ENCODE peak calls at places on chromosomes 3 and 15, in four cellular contexts. T, B, L and G are unnamed samples.

GRCh38 chr3:189210251-189210770 is 38.5 kb downstream of the TPRG1 start:
- DNase-seq in L (no peak), B (no peak), T (no peak), G (no peak)

GRCh38 chr15:100081454-100081853 is 260.3 kb downstream of the ADAMTS17 start:
- DNase-seq in T (no peak), L (no peak), B (no peak), G (no peak)

GRCh38 chr15:96355561-96356129 is 25.1 kb downstream of the NR2F2 start:
- DNase-seq in L (no peak), B (no peak), T (no peak), G (no peak)

GRCh38 chr15:78203346-78204225 is 30.8 kb downstream of the ACSBG1 start:
- DNase-seq in L (no peak), T (no peak), B (no peak), G (no peak)

GRCh38 chr15:73467758-73468157 is 24.8 kb downstream of the REC114 start:
- DNase-seq in L (no peak), T (no peak), B (no peak), G (no peak)

GRCh38 chr3:47650294-47650693 is 71.6 kb upstream of the CSPG5 start:
- DNase-seq in T (no peak), L (no peak), B (no peak), G (no peak)

GRCh38 chr3:71430941-71431552 is 152.5 kb downstream of the FOXP1 start:
- DNase-seq in L (no peak), T (no peak), B (no peak), G (no peak)

GRCh38 chr3:12405432-12406272 is 78.6 kb upstream of the TSEN2 start:
- DNase-seq in B (no peak), L (peak), T (no peak), G (no peak)

GRCh38 chr3:127484601-127485388 is 105.7 kb downstream of the TPRA1 start:
- DNase-seq in T (no peak), B (no peak), L (no peak), G (no peak)

GRCh38 chr3:129626744-129627349 is 20.4 kb upstream of the PLXND1 start:
- DNase-seq in L (peak), B (no peak), T (peak), G (peak)

GRCh38 chr3:128190501-128190900 is 37.2 kb downstream of the EEFSEC start:
- DNase-seq in B (no peak), T (no peak), L (no peak), G (no peak)

GRCh38 chr3:55826731-55827496 is 339.8 kb upstream of the WNT5A start:
- DNase-seq in L (no peak), T (no peak), B (no peak), G (no peak)

GRCh38 chr3:197750396-197750831 is 731 bp downstream of the FYTTD1 start:
- DNase-seq in B (no peak), L (no peak), T (peak), G (peak)

GRCh38 chr3:57006048-57006709 is 54.3 kb upstream of the SPATA12 start:
- DNase-seq in L (no peak), B (no peak), T (no peak), G (no peak)

GRCh38 chr15:70741107-70741511 is 22.2 kb downstream of the UACA start:
- DNase-seq in B (peak), T (no peak), L (peak), G (no peak)

GRCh38 chr3:1734494-1735122 is 364.1 kb upstream of the CNTN4 start:
- DNase-seq in L (no peak), T (no peak), B (no peak), G (no peak)
- TF ChIP-seq CTCF in L (no peak), T (no peak), B (no peak), G (no peak)

DNA sequence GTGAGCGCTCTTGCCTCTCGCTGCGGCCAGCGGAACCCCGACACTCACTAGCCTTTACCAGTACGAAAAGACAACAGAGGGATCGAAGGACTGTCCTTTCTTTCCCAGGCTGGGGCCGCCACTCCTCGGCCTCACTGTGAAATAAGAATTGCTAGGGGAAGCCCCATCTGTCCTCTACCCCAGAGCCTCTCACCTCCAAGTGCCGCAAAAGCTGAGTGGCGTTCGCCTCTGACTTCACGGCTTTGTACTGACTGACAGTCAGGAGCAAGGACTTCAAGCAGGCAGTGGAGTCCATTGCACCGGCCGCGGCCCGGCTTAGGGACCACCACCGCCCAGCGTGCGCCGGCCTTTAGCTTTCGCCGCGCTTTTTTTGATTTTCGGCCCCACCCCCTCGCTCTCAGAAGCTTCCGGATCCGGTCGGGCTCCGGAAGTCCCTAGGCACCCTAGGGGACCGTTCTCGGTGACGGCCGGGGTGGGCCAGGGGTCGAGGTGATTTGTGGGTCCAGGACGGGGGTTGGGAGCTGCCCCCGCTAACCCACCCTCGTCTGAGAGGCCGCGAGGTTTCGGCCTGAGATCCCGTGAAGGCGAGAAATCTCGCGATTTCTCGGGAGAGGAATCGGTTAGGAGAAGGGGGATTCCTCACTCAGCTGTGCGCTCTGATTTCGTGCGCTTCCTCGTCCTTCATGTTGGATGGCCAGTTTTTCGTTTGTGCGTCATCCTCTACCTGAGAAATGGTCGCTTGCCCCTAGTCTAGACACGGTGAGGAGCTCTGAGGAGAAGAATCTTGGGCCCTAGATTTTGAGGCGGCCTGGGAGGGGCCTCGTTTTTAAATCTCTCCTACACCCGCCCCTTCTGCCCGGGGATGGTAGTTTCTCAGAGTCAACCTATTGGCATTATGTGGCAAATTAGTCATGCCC is at the start of the genes CIP2A and DZIP3:
- DNase-seq in T (peak), B (peak), L (peak), G (peak)
- TF ChIP-seq CTCF in T (no peak), B (no peak), L (no peak), G (no peak)

DNA sequence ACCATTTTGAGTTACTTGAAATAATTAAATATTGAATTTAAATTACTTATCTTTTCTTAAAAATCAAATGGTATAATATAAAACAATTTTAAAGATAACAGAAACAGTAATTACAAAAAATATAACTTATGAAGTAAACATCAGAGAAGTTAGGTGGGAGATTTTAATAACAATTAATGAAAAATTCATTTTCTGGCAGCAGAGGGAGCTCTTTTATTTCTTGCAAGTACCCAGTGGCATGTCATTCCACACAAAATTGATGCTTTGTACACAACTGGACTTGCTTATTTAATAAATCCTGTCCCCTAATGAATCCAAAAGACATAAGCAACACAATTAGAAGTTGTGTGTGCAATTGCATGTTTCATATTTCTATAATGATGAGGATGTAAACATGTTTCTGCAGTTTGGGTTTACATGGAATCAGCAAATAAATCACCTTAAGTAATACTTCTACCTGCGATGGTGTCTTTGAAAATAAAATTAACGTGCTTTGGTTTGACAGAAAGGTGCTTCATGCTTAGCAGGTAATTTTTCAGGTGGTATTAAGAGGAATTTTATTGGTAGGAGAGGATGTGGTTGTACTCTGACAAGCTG is 861.3 kb downstream of the ZPLD1 start:
- DNase-seq in L (peak), B (no peak), T (no peak), G (no peak)
- TF ChIP-seq CTCF in L (peak), B (peak), T (no peak), G (no peak)

GRCh38 chr3:11379824-11380281 is 107.7 kb downstream of the ATG7 start:
- DNase-seq in T (no peak), L (no peak), B (no peak), G (no peak)

GRCh38 chr3:11380314-11380713 is 108.1 kb downstream of the ATG7 start:
- DNase-seq in L (peak), T (no peak), B (no peak), G (no peak)

GRCh38 chr3:11375333-11376076 is 103.3 kb downstream of the ATG7 start:
- DNase-seq in B (no peak), T (no peak), L (no peak), G (no peak)

GRCh38 chr3:11379238-11379823 is 107.1 kb downstream of the ATG7 start:
- DNase-seq in B (no peak), L (peak), T (no peak), G (peak)

GRCh38 chr3:11377726-11378125 is 105.5 kb downstream of the ATG7 start:
- DNase-seq in L (no peak), T (no peak), B (no peak), G (no peak)
- TF ChIP-seq CTCF in L (no peak), T (no peak), B (no peak), G (no peak)

GRCh38 chr3:175741951-175742350 is 882.8 kb downstream of the NAALADL2 start:
- DNase-seq in B (peak), L (no peak), T (no peak), G (no peak)

GRCh38 chr3:175743733-175744400 is 884.7 kb downstream of the NAALADL2 start:
- DNase-seq in T (no peak), B (peak), L (no peak), G (no peak)

GRCh38 chr3:175749981-175750380 is 890.8 kb downstream of the NAALADL2 start:
- DNase-seq in B (no peak), T (no peak), L (no peak), G (no peak)

GRCh38 chr3:175748087-175748732 is 889.1 kb downstream of the NAALADL2 start:
- DNase-seq in T (no peak), B (no peak), L (no peak), G (no peak)

DNA sequence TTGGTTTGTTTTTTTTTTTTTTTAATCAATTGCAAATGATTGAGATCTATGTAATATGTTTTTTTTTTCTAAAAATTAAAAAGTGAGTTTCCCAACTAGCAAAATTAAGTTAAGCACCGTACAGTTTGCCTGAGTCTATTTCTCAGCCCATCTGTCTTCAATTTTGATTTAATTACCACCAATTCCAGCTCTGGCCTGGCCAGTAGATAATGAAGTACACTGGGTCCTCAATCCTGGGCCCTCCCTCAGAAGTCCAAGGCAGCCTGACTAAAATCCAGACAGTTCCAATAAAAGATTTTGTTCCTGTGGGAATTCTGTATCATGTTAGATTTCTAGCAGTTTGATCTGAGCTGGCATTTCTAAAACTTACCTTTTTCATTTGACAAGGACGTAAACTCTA is 887.2 kb downstream of the NAALADL2 start:
- DNase-seq in B (no peak), L (no peak), T (no peak), G (no peak)
- TF ChIP-seq CTCF in B (no peak), L (no peak), T (no peak), G (no peak)

DNA sequence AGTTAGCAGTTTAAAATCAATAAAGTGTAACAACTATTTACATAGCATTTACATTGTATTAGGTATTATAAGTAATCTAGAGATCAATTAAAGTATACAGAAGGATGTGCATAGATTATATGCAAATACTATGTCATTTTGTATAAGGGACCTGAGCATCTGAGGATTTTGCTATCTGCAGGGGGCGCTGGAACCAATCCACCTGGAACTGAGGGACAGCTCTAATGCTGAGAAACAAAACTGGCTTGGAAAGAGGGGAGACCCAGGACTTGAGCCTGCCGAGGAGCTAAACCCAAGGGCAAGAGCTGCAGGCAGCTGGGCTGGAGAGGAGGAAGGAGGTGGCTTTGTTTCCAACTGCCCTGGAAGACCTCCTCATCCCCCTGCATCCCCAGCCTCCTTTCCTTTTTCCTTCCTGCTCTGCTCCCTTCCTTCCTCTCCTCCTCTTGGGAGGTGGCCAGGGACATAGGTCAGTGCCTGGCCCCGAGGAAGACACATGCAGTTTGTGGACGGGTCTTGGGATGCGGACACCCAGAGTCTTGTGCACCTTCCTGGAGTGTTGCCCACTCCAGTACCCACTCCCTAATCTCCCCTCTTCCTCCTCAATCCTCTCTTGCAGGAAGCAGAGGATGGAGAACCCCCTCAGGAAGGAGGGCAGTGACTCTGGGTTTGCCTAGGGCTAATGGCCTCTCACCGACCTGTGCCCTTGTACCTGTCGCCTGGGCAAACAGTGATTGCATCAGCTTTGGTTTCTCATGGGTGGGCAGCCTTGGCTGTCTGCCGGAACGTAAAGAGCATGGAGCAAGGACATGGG is 826 bp upstream of the RTP3 start:
- DNase-seq in B (no peak), L (no peak), T (peak), G (peak)
- TF ChIP-seq CTCF in B (peak), L (peak), T (peak), G (peak)

DNA sequence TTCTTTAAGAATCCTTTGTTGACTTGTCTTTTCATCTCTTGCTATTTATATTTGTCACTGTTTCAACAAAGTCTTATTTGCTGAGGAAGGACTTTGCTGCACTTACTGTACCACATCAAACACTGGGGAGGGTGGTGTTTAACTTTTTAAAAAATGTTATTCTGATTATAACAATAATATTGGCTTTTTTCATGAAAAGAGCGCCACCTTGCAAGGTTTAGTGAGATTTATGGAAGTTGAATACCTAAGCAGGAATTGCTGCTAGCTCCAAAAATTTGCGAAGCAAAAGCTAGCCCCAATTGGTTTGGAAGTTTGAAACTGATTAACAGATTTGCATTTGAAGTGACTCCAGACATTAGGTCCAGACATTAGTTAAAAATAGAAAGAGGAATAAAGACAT is 6.7 kb downstream of the ZIC1 start:
- DNase-seq in B (no peak), L (no peak), T (no peak), G (no peak)
- TF ChIP-seq CTCF in B (no peak), L (no peak), T (no peak), G (no peak)

GRCh38 chr3:98801042-98801747 is 38.1 kb downstream of the ST3GAL6 start:
- DNase-seq in B (no peak), T (no peak), L (no peak), G (no peak)
- TF ChIP-seq CTCF in B (no peak), T (no peak), L (peak), G (no peak)

GRCh38 chr3:9930804-9931418 is 2.7 kb upstream of the CRELD1 start:
- DNase-seq in B (no peak), T (no peak), L (peak), G (peak)
- TF ChIP-seq CTCF in B (no peak), T (no peak), L (peak), G (peak)